ENCODE peak calls at places on chromosomes 2 and 18, in five cellular contexts. One of them, this sample, is unnamed.

GRCh38 chr2:14677039-14677438 is 44.5 kb downstream of the LRATD1 start:
- DNase-seq in choroid plexus epithelial cell: no peak
- DNase-seq in right atrium auricular region: no peak
- DNase-seq in AG10803: no peak
- DNase-seq in AG04450: no peak
- DNase-seq in this sample: no peak

GRCh38 chr18:56645415-56646016 is 5.6 kb upstream of the WDR7 start:
- DNase-seq in AG04450: no peak
- DNase-seq in choroid plexus epithelial cell: peak
- DNase-seq in AG10803: no peak
- DNase-seq in right atrium auricular region: no peak
- DNase-seq in this sample: no peak

GRCh38 chr2:180733330-180733729 is 247.1 kb upstream of the UBE2E3 start:
- DNase-seq in AG04450: no peak
- DNase-seq in choroid plexus epithelial cell: no peak
- DNase-seq in AG10803: no peak
- DNase-seq in right atrium auricular region: no peak
- DNase-seq in this sample: no peak

GRCh38 chr2:30293303-30293912 is 62.1 kb downstream of the LBH start:
- DNase-seq in AG04450: peak
- DNase-seq in choroid plexus epithelial cell: peak
- DNase-seq in right atrium auricular region: no peak
- DNase-seq in AG10803: peak
- DNase-seq in this sample: peak

GRCh38 chr2:131104487-131105155 is 515 bp upstream of the PLEKHB2 start:
- DNase-seq in choroid plexus epithelial cell: peak
- DNase-seq in AG04450: peak
- DNase-seq in AG10803: peak
- DNase-seq in right atrium auricular region: peak
- DNase-seq in this sample: peak

GRCh38 chr2:59691518-59692190 is 861.8 kb downstream of the BCL11A start:
- DNase-seq in right atrium auricular region: no peak
- DNase-seq in choroid plexus epithelial cell: no peak
- DNase-seq in AG10803: no peak
- DNase-seq in AG04450: no peak
- DNase-seq in this sample: no peak

GRCh38 chr2:183250472-183250871 is 126.2 kb downstream of the NUP35 start:
- DNase-seq in AG04450: no peak
- DNase-seq in right atrium auricular region: no peak
- DNase-seq in choroid plexus epithelial cell: no peak
- DNase-seq in AG10803: peak
- DNase-seq in this sample: no peak

GRCh38 chr2:187654535-187654934 is 100.3 kb upstream of the TFPI start:
- DNase-seq in AG04450: no peak
- DNase-seq in right atrium auricular region: no peak
- DNase-seq in AG10803: no peak
- DNase-seq in choroid plexus epithelial cell: no peak
- DNase-seq in this sample: peak

GRCh38 chr2:205925373-205926337 is 160.3 kb downstream of the INO80D start:
- DNase-seq in AG04450: no peak
- DNase-seq in right atrium auricular region: peak
- DNase-seq in AG10803: peak
- DNase-seq in choroid plexus epithelial cell: peak
- DNase-seq in this sample: peak

GRCh38 chr2:227052879-227053278 is 111.1 kb downstream of the COL4A4 start:
- DNase-seq in choroid plexus epithelial cell: no peak
- DNase-seq in right atrium auricular region: no peak
- DNase-seq in AG04450: no peak
- DNase-seq in AG10803: no peak
- DNase-seq in this sample: no peak
- TF ChIP-seq CTCF in choroid plexus epithelial cell: no peak
- TF ChIP-seq CTCF in right atrium auricular region: no peak
- TF ChIP-seq CTCF in AG04450: no peak
- TF ChIP-seq CTCF in AG10803: no peak
- TF ChIP-seq CTCF in this sample: no peak

GRCh38 chr2:121748202-121748601 is 7.2 kb upstream of the TSN start:
- DNase-seq in AG04450: peak
- DNase-seq in right atrium auricular region: no peak
- DNase-seq in choroid plexus epithelial cell: peak
- DNase-seq in AG10803: peak
- DNase-seq in this sample: peak
- TF ChIP-seq CTCF in AG04450: peak
- TF ChIP-seq CTCF in right atrium auricular region: peak
- TF ChIP-seq CTCF in choroid plexus epithelial cell: peak
- TF ChIP-seq CTCF in AG10803: peak
- TF ChIP-seq CTCF in this sample: no peak

GRCh38 chr2:69013123-69013836 is at the start of gene ANTXR1:
- DNase-seq in AG10803: peak
- DNase-seq in right atrium auricular region: no peak
- DNase-seq in AG04450: peak
- DNase-seq in choroid plexus epithelial cell: peak
- DNase-seq in this sample: peak

GRCh38 chr2:69013837-69014796 is 1.1 kb downstream of the ANTXR1 start:
- DNase-seq in right atrium auricular region: no peak
- DNase-seq in AG10803: peak
- DNase-seq in AG04450: no peak
- DNase-seq in choroid plexus epithelial cell: peak
- DNase-seq in this sample: no peak

GRCh38 chr2:69012310-69013122 is 463 bp upstream of the ANTXR1 start:
- DNase-seq in choroid plexus epithelial cell: peak
- DNase-seq in AG10803: no peak
- DNase-seq in AG04450: peak
- DNase-seq in right atrium auricular region: peak
- DNase-seq in this sample: peak

GRCh38 chr2:69010437-69011194 is 2.4 kb upstream of the ANTXR1 start:
- DNase-seq in AG04450: no peak
- DNase-seq in AG10803: no peak
- DNase-seq in right atrium auricular region: no peak
- DNase-seq in choroid plexus epithelial cell: no peak
- DNase-seq in this sample: peak

GRCh38 chr2:69011611-69012157 is 1.3 kb upstream of the ANTXR1 start:
- DNase-seq in AG10803: no peak
- DNase-seq in AG04450: no peak
- DNase-seq in choroid plexus epithelial cell: no peak
- DNase-seq in right atrium auricular region: no peak
- DNase-seq in this sample: no peak
- TF ChIP-seq CTCF in AG10803: no peak
- TF ChIP-seq CTCF in AG04450: no peak
- TF ChIP-seq CTCF in choroid plexus epithelial cell: peak
- TF ChIP-seq CTCF in right atrium auricular region: no peak
- TF ChIP-seq CTCF in this sample: no peak

DNA sequence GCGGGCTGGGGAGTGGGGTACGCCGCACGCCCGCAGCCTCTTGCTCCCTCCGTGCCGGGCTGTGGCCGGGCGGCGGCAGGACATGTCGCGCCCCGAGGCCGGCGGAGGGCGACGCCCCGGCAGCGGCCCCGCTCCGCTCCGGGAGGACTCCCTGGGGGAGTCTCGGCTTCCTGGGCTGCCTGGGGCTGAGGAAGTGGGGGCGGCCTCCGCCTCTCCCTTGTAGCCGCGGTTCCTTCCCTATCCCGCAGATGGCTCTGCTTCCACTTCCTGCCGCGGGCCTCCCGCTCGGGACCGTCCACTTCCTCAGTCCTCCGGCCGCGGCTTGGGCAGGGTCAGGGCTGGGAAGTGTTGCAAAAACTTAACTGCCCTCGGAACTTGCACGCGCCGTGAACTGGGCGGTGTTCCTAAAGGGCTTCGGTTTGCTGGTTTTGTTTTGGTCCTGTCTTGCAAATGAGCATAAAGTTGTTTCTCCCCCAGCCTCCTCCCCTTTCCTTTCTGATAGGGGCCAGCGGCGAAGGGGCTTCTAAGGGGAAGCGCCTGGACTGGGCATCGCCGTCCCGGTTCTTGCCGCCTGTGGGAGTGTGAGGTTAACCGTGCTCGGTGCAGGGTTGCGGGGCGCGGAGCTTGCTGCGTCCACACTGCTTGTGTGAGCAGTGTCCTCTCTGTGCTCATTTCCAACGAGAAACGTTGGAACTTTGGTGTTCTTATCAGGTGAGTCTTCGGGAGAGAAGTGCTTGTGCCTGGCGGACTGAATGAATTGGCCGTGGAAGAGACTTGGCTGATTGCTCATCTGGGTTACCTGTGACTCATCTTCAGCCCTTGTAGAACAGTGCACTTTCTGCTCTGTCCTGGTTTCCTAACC is 600 bp downstream of the RALB start:
- DNase-seq in AG10803: peak
- DNase-seq in choroid plexus epithelial cell: peak
- DNase-seq in right atrium auricular region: peak
- DNase-seq in AG04450: peak
- DNase-seq in this sample: peak
- TF ChIP-seq CTCF in AG10803: peak
- TF ChIP-seq CTCF in choroid plexus epithelial cell: peak
- TF ChIP-seq CTCF in right atrium auricular region: peak
- TF ChIP-seq CTCF in AG04450: peak
- TF ChIP-seq CTCF in this sample: no peak

GRCh38 chr2:86520153-86520552 is 43.1 kb downstream of the CHMP3 start:
- DNase-seq in choroid plexus epithelial cell: no peak
- DNase-seq in right atrium auricular region: no peak
- DNase-seq in AG10803: no peak
- DNase-seq in AG04450: no peak
- DNase-seq in this sample: no peak
- TF ChIP-seq CTCF in choroid plexus epithelial cell: peak
- TF ChIP-seq CTCF in right atrium auricular region: peak
- TF ChIP-seq CTCF in AG10803: no peak
- TF ChIP-seq CTCF in AG04450: no peak
- TF ChIP-seq CTCF in this sample: no peak

DNA sequence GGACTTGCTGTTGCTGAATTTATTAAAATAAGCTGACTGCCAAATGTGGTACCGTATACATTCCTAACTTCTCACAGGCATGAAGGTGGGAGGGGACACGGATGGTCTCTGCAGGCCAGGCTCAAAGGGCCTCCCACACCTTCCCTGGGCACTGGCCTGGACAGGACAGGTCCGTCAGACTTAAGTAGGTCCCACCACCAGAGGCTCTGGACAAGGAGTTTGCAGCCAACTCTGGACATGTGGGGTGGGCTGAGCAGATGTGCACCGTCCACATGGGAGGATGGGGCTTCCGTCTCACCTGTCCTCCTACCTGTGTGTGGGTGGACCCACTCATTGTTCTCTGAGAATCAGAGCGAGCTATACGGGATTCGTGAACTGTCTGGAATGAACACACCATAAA is 8.2 kb downstream of the ODC1 start:
- DNase-seq in choroid plexus epithelial cell: no peak
- DNase-seq in right atrium auricular region: no peak
- DNase-seq in AG04450: no peak
- DNase-seq in AG10803: no peak
- DNase-seq in this sample: no peak
- TF ChIP-seq CTCF in choroid plexus epithelial cell: no peak
- TF ChIP-seq CTCF in right atrium auricular region: no peak
- TF ChIP-seq CTCF in AG04450: no peak
- TF ChIP-seq CTCF in AG10803: no peak
- TF ChIP-seq CTCF in this sample: no peak

GRCh38 chr2:150426315-150426714 is 61.2 kb downstream of the RND3 start:
- DNase-seq in choroid plexus epithelial cell: no peak
- DNase-seq in AG10803: no peak
- DNase-seq in AG04450: no peak
- DNase-seq in right atrium auricular region: no peak
- DNase-seq in this sample: no peak

GRCh38 chr2:150421252-150421651 is 66.2 kb downstream of the RND3 start:
- DNase-seq in choroid plexus epithelial cell: no peak
- DNase-seq in AG10803: no peak
- DNase-seq in right atrium auricular region: no peak
- DNase-seq in AG04450: no peak
- DNase-seq in this sample: no peak

GRCh38 chr2:150426724-150427123 is 60.7 kb downstream of the RND3 start:
- DNase-seq in choroid plexus epithelial cell: no peak
- DNase-seq in AG04450: no peak
- DNase-seq in right atrium auricular region: no peak
- DNase-seq in AG10803: no peak
- DNase-seq in this sample: no peak

GRCh38 chr2:150424361-150424760 is 63.1 kb downstream of the RND3 start:
- DNase-seq in choroid plexus epithelial cell: no peak
- DNase-seq in AG10803: no peak
- DNase-seq in AG04450: no peak
- DNase-seq in right atrium auricular region: no peak
- DNase-seq in this sample: no peak

GRCh38 chr2:150425121-150425559 is 62.3 kb downstream of the RND3 start:
- DNase-seq in AG04450: no peak
- DNase-seq in choroid plexus epithelial cell: no peak
- DNase-seq in AG10803: no peak
- DNase-seq in right atrium auricular region: no peak
- DNase-seq in this sample: no peak
- TF ChIP-seq CTCF in AG04450: peak
- TF ChIP-seq CTCF in choroid plexus epithelial cell: peak
- TF ChIP-seq CTCF in AG10803: no peak
- TF ChIP-seq CTCF in right atrium auricular region: peak
- TF ChIP-seq CTCF in this sample: peak

DNA sequence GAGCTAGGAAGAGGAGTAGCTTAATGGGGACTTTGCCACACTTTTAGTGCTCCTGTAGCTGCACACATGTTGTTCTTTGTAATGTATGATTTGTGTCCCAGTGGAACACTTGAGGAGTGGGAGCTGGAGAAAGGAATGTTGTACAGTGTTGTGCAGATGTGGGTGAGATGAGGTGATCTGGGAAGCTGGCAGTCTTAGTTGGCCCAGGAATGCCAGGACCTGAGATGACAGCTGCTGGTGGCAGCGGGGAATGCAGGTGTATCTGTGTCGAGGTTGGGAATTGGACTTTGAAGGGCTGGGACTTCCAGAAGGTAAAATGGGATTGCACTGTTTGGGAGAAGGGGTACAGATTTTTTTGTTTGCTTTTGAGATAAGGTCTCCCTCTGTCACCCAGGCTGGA is 23.6 kb downstream of the NEDD4L start:
- DNase-seq in choroid plexus epithelial cell: no peak
- DNase-seq in AG10803: no peak
- DNase-seq in right atrium auricular region: no peak
- DNase-seq in AG04450: no peak
- DNase-seq in this sample: no peak
- TF ChIP-seq CTCF in choroid plexus epithelial cell: no peak
- TF ChIP-seq CTCF in AG10803: no peak
- TF ChIP-seq CTCF in right atrium auricular region: no peak
- TF ChIP-seq CTCF in AG04450: no peak
- TF ChIP-seq CTCF in this sample: no peak

This sample was measured in thyroid gland.